ENCODE peak calls at places on chromosomes 5 and 9, in five cellular contexts. K, A, T, U and L are unnamed samples.

GRCh38 chr9:114803459-114803858 is 2.4 kb downstream of the TNFSF15 start:
- DNase-seq in K (no peak), T (no peak), U (no peak), A (no peak), L (no peak)

GRCh38 chr9:36293171-36293570 is 34.9 kb upstream of the GNE start:
- DNase-seq in T (no peak), K (no peak), U (no peak), A (no peak), L (no peak)

GRCh38 chr9:70256123-70256551 is 2.6 kb upstream of the SMC5 start:
- DNase-seq in A (peak), U (peak), T (peak), K (no peak), L (peak)

GRCh38 chr5:9054821-9055589 is 490.9 kb downstream of the SEMA5A start:
- DNase-seq in U (peak), K (no peak), T (no peak), A (peak), L (no peak)

GRCh38 chr5:179269781-179270543 is 75.3 kb downstream of the ADAMTS2 start:
- DNase-seq in T (no peak), U (no peak), K (no peak), A (peak), L (no peak)

GRCh38 chr5:3269400-3270169 is 326.0 kb upstream of the IRX1 start:
- DNase-seq in A (no peak), K (no peak), U (no peak), T (no peak), L (no peak)

GRCh38 chr9:15136646-15137045 is 170.4 kb downstream of the TTC39B start:
- DNase-seq in K (no peak), A (peak), U (no peak), T (peak), L (no peak)

GRCh38 chr9:115444941-115445340 is 327.0 kb upstream of the TNC start:
- DNase-seq in A (no peak), U (peak), K (no peak), T (peak), L (no peak)

GRCh38 chr9:34633166-34633565 is 4.3 kb upstream of the ARID3C start:
- DNase-seq in T (no peak), A (no peak), K (no peak), U (no peak), L (no peak)

GRCh38 chr5:72600401-72600981 is 93.3 kb upstream of the ZNF366 start:
- DNase-seq in A (peak), K (no peak), T (peak), U (peak), L (no peak)

GRCh38 chr5:179568731-179569130 is 18.4 kb downstream of the RUFY1 start:
- DNase-seq in A (no peak), U (no peak), T (no peak), K (no peak), L (no peak)

GRCh38 chr5:137296213-137296702 is 202.9 kb downstream of the SPOCK1 start:
- DNase-seq in A (no peak), K (no peak), T (no peak), U (peak), L (no peak)

GRCh38 chr9:27497883-27498553 is 26.1 kb upstream of the IFNK start:
- DNase-seq in U (no peak), T (no peak), A (no peak), K (no peak), L (peak)

GRCh38 chr5:54337523-54337922 is 27.1 kb upstream of the ARL15 start:
- DNase-seq in T (no peak), U (no peak), K (no peak), A (no peak), L (no peak)

GRCh38 chr9:135299651-135300345 is 179.8 kb upstream of the PPP1R26 start:
- DNase-seq in T (no peak), K (no peak), A (no peak), U (no peak), L (no peak)

GRCh38 chr5:96338089-96338488 is 95.0 kb downstream of the PCSK1 start:
- DNase-seq in A (peak), U (no peak), T (no peak), K (no peak), L (no peak)

GRCh38 chr9:123867971-123868370 is 62.0 kb downstream of the DENND1A start:
- DNase-seq in U (no peak), T (no peak), K (no peak), A (no peak), L (no peak)

GRCh38 chr5:44809215-44809955 is 638 bp downstream of the MRPS30 start:
- DNase-seq in A (peak), U (peak), K (peak), T (peak), L (peak)

GRCh38 chr9:135307314-135307713 is 172.3 kb upstream of the PPP1R26 start:
- DNase-seq in A (no peak), T (peak), U (no peak), K (no peak), L (no peak)

GRCh38 chr9:137372693-137373610 is 50.0 kb downstream of the EXD3 start:
- DNase-seq in K (no peak), A (no peak), T (no peak), U (no peak), L (no peak)

GRCh38 chr5:76351176-76351575 is 51.9 kb upstream of the IQGAP2 start:
- DNase-seq in T (no peak), K (no peak), U (no peak), A (no peak), L (no peak)

GRCh38 chr5:141649056-141649688 is 2.0 kb downstream of the FCHSD1 start:
- DNase-seq in U (no peak), T (no peak), A (no peak), K (no peak), L (no peak)

GRCh38 chr5:141649972-141650371 is 1.2 kb downstream of the FCHSD1 start:
- DNase-seq in A (no peak), T (no peak), U (no peak), K (no peak), L (no peak)

GRCh38 chr5:141650851-141651727 is at the start of gene FCHSD1:
- DNase-seq in K (peak), A (peak), U (peak), T (peak), L (peak)

GRCh38 chr5:141654298-141654697 is 3.1 kb upstream of the FCHSD1 start:
- DNase-seq in K (no peak), U (peak), A (peak), T (peak), L (no peak)

GRCh38 chr5:141651728-141652105 is 499 bp upstream of the FCHSD1 start:
- DNase-seq in A (no peak), K (no peak), U (no peak), T (no peak), L (no peak)
- H3K4me3 ChIP-seq in A (peak), K (peak), U (no peak), T (peak), L (peak)

DNA sequence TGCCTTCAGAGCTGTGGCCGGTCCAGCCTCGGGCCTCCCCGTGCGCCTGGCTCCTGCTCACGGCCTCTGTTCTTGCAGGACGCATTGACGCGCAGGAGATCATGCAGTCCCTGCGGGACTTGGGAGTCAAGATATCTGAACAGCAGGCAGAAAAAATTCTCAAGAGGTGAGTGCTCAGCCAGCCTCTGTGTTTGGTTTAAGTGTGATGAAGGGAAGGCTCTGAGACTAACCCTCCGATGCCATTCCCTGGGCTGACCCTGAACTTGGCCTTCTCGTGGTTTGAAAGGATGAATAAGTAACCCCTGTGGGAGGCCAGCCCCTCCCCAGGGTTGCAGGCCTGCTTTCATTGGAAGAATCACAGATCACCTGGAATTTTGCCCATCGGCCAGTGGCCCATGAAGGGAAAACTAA is 26.3 kb downstream of the PTGES2 start:
- DNase-seq in T (no peak), K (no peak), U (no peak), A (no peak), L (no peak)
- H3K4me3 ChIP-seq in T (no peak), K (no peak), U (no peak), A (no peak), L (no peak)

DNA sequence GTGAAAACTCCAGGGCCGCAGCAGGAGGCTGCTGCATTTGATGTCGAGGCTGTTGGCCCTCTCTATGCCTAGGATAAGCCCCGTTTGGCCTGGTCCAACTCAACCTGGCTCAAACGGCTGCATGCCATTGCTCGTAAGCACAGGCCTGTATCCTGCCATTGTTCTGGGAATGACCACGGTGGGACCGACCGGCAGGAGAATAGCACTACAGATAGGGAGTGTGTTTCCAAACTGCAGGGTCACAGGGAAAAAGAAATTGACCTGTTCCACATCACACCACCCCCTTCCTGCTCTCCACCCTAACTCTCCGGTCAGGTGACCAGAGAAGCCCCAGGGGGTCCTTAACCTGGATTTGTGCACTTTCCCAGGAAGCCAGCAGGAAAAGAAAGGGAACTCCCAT is 278.7 kb upstream of the KLF4 start:
- DNase-seq in A (no peak), K (no peak), T (no peak), U (no peak), L (no peak)
- H3K4me3 ChIP-seq in A (no peak), K (no peak), T (no peak), U (no peak), L (no peak)

GRCh38 chr5:125413861-125414260 is 667.4 kb upstream of the ZNF608 start:
- DNase-seq in K (no peak), U (no peak), T (no peak), A (no peak), L (no peak)

GRCh38 chr5:125410501-125411162 is 664.2 kb upstream of the ZNF608 start:
- DNase-seq in A (peak), K (no peak), T (no peak), U (peak), L (no peak)

GRCh38 chr5:125411163-125412050 is 665.0 kb upstream of the ZNF608 start:
- DNase-seq in T (peak), U (peak), A (peak), K (no peak), L (peak)

GRCh38 chr5:125412561-125413535 is 666.4 kb upstream of the ZNF608 start:
- DNase-seq in K (no peak), T (peak), U (peak), A (peak), L (peak)

DNA sequence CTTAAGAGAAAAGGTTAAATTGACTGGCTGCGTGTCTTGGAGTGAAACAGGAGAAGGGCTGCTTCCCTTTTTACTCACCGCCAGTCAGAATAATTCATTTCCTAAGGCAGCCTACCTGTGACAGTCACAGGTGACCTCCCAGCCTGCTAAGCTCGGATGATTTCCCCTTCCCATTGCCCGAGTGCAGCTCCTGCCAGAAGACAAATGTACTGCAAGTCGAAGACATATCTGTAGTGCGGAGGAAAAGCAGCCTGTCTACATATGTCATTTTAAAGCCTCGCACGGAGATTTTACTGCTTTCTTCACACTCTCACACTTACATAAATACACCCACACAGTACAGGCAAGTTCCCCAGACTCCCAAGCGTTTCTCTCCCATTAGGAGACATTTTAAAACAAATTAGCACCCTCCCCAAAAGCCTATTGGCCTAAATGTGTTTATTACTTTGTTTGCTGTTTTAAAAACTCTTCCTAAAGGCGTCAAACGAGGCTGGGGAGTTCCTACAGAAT is 665.7 kb upstream of the ZNF608 start:
- DNase-seq in T (no peak), U (peak), K (no peak), A (peak), L (peak)
- H3K4me3 ChIP-seq in T (no peak), U (peak), K (no peak), A (peak), L (no peak)

DNA sequence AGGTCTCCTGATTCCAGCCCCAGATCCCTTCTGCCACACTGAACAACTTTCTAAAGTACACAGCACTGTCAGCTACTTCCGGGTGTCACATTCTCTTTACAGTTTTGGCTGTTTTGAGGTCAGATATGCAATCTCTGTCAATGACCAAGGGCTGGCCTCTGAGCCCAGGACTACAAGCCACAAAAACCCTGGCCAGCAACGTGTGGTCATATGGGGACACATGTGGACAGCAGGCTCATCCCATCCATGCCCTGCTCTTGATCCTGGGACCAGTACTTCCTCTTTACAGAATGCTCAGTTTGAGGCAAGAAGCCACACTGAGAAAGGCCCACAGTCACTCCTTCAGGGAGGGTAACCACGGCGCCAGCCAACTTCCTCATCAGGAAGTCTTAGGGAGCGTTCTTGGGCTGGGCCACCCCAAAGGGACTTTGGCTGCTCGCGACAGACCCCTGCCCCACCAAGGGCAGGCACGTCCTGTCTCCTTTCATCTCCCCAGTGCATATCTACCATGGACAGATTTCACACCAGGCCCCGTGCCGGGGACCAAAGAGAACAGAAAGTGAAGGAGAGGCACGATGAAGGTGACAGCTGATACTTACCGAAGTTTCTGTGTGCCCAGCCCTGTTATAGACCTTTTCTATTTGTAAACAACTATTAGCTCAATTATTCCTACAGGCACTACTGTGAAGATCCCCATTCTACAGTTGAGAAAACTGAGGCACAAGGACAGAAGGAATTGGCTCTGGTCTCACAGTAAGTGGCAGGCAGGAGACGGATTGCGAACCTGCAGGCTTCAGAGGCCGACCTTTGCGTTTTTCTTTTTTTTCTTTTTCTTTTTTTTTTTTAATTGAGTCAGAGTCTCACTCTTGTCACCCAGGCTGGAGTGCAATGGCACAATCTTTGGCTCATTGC is 37.3 kb downstream of the STK10 start:
- DNase-seq in A (peak), U (peak), T (no peak), K (peak), L (no peak)
- H3K4me3 ChIP-seq in A (no peak), U (no peak), T (no peak), K (peak), L (no peak)

GRCh38 chr5:99029172-99029571 is 100.4 kb upstream of the CHD1 start:
- DNase-seq in U (no peak), A (no peak), T (no peak), K (no peak), L (no peak)

GRCh38 chr5:99030871-99031440 is 102.1 kb upstream of the CHD1 start:
- DNase-seq in U (no peak), T (no peak), A (peak), K (no peak), L (no peak)

GRCh38 chr5:99034336-99034735 is 105.5 kb upstream of the CHD1 start:
- DNase-seq in A (no peak), U (peak), T (no peak), K (no peak), L (peak)

GRCh38 chr5:99033014-99033931 is 104.5 kb upstream of the CHD1 start:
- DNase-seq in T (no peak), K (no peak), U (no peak), A (peak), L (no peak)

DNA sequence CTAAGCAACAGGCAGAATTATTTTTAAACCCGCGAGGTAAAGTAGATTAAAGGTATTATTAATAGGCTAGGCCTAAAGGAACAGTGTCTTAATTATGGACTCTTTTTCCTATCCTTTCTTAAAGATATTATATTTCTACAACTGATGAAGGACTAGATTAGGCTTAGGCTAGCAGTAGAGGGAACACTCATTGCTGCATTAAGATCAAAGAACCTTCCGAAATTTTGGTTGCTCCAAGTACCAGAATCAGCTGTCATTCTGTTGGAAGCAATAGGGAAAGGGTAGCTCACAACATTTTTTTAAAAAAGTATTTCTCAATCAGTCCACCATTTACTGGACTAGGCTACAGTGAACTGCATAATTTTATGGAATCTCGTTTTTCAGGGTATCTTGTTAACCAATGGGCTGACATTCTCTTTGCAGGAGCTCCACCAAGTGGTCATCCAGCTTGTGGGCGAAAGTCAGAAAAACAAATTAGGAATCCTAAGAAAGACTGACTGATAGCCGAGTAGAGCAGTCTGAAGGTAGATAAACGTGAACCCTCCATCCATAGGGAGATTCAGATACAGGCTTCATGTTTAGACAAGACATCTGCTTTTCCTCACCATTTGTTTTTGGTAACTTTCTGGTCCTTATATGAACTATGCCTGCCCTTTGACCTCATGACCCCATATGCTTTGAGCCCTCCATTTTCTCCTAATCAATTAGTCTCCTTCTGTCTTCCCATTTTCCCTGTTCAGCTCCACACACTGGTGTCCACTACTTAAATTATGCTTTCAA is 103.6 kb upstream of the CHD1 start:
- DNase-seq in U (peak), K (no peak), A (peak), T (peak), L (peak)
- H3K4me3 ChIP-seq in U (no peak), K (peak), A (peak), T (peak), L (no peak)

DNA sequence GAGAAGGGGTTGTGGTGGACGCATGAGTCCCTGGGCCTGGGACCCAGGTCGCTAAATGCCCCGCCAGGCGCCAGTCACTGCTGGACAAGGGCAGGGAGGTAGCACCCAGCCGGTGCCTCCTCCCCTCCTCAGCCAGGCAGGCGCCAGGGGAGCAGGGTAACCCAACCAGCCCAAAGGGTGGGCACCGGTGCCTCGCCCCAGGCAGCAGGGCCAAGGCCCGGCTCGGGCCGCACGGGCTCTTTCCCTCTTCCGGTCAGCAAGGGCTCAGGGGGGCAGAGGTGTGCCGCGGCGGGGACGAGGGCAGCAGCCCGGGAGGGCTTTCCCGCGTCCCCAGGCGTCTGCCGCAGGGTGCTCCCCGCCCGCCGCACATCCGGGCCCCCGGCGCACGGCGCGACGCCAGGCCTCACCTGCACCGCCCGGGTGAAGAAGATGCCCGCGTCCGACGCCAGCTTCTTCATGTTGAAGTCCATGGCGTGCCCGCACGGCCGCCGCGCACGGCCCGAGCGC is 393 bp downstream of the SH3GLB2 start:
- DNase-seq in T (no peak), U (peak), K (no peak), A (no peak), L (no peak)
- H3K4me3 ChIP-seq in T (peak), U (peak), K (peak), A (peak), L (peak)

DNA sequence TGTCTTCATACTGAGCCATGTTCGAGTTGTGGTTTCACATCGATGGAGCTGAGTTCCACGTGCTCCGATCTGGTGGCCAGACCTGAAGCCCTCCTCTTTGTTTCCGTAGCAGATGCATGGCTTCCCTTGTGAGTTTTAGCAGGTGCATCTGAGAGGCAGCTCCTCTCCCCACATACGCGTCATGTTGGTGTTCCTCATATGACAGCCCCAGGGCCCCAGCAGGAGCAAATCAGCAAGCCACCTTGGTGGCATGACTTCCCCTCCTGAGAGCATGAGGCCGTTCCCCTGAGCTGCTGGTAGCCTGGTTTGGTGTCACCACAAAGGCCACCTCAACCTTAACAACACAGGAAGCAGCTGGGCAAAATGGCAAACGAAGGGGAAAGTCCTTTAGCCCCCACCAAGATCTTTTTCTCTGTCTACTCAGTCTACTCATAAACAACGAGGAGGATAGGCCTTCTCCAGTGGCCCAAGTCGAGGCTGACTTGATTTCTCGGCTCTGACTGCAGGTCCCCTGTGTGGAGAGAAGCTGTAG is 5.9 kb downstream of the CYFIP2 start:
- DNase-seq in T (no peak), A (no peak), U (no peak), K (peak), L (no peak)
- H3K4me3 ChIP-seq in T (no peak), A (no peak), U (no peak), K (peak), L (no peak)